ENCODE peak calls at places on chromosome 1, in four cellular contexts. B is NCI-H1048; W is ELF-1; V is effector memory CD4-positive, alpha-beta T cell. O is an unnamed sample.

GRCh38 chr1:85201340-85202091 is 700 bp upstream of the SYDE2 start:
- DNase-seq in B (no peak), W (peak), V (peak), O (peak)

GRCh38 chr1:202656951-202657646 is 53.2 kb downstream of the SYT2 start:
- DNase-seq in B (no peak), V (no peak), W (peak), O (peak)

GRCh38 chr1:37776946-37777516 is 12.1 kb upstream of the EPHA10 start:
- DNase-seq in B (no peak), V (no peak), W (no peak), O (no peak)

GRCh38 chr1:76146184-76146583 is 71.6 kb downstream of the ST6GALNAC3 start:
- DNase-seq in W (no peak), B (no peak), V (no peak), O (no peak)

GRCh38 chr1:67942269-67942668 is 108.2 kb downstream of the DIRAS3 start:
- DNase-seq in W (no peak), V (no peak), B (no peak), O (no peak)

GRCh38 chr1:227900571-227901051 is 47.1 kb downstream of the WNT9A start:
- DNase-seq in B (no peak), V (no peak), W (no peak), O (no peak)

GRCh38 chr1:89311757-89312156 is 39.1 kb upstream of the GBP5 start:
- DNase-seq in V (no peak), W (peak), B (no peak), O (no peak)

GRCh38 chr1:111990026-111990877 is 784 bp upstream of the KCND3 start:
- DNase-seq in V (no peak), B (no peak), W (no peak), O (peak)

GRCh38 chr1:32091176-32091575 is 16.7 kb upstream of the KPNA6 start:
- DNase-seq in V (no peak), W (no peak), B (no peak), O (no peak)

GRCh38 chr1:150256549-150257341 is 829 bp upstream of the CA14 start:
- DNase-seq in B (no peak), W (peak), V (no peak), O (peak)

GRCh38 chr1:2314297-2314802 is 77.0 kb downstream of the MORN1 start:
- DNase-seq in V (no peak), W (peak), B (no peak), O (peak)

GRCh38 chr1:233972951-233973635 is 68.6 kb downstream of the SLC35F3 start:
- DNase-seq in V (no peak), W (no peak), B (no peak), O (peak)

GRCh38 chr1:225454067-225454618 is 26.3 kb upstream of the LBR start:
- DNase-seq in B (no peak), W (no peak), V (no peak), O (no peak)

GRCh38 chr1:72397786-72398185 is 115.4 kb upstream of the NEGR1 start:
- DNase-seq in B (no peak), V (no peak), W (no peak), O (no peak)